ENCODE peak calls at places on chromosomes 5 and 9, in seven cellular contexts. E is IMR-90, Q is H9, Z is H1, K is mesenchymal stem cell, V is mesendoderm, I is trophoblast cell. F is an unnamed sample.

GRCh38 chr5:36607114-36607561 is 732 bp downstream of the SLC1A3 start:
- DNase-seq in Q (no peak), Z (no peak), V (peak), I (no peak), E (peak), K (peak), F (peak)

GRCh38 chr5:83662558-83662957 is 58.1 kb downstream of the HAPLN1 start:
- DNase-seq in V (no peak), I (no peak), E (no peak), Z (no peak), K (no peak), Q (no peak), F (no peak)

GRCh38 chr5:2017540-2018389 is 135.0 kb upstream of the IRX4 start:
- DNase-seq in Q (no peak), Z (peak), K (no peak), I (peak), V (peak), E (peak), F (peak)

GRCh38 chr5:95973793-95974325 is 12.2 kb upstream of the ELL2 start:
- DNase-seq in Q (no peak), Z (no peak), E (peak), V (peak), I (no peak), K (peak), F (no peak)

GRCh38 chr9:34554211-34555001 is 31.6 kb upstream of the ENHO start:
- DNase-seq in K (no peak), V (peak), I (no peak), Z (no peak), Q (no peak), E (no peak), F (no peak)

GRCh38 chr9:114691046-114691955 is 9.3 kb upstream of the TEX48 start:
- DNase-seq in K (peak), E (peak), I (no peak), V (no peak), Z (no peak), Q (no peak), F (no peak)

GRCh38 chr5:135489466-135490244 is 37.5 kb upstream of the TIFAB start:
- DNase-seq in I (no peak), E (no peak), Q (peak), Z (no peak), V (no peak), K (no peak), F (no peak)

GRCh38 chr9:81022177-81022576 is 667.2 kb downstream of the TLE1 start:
- DNase-seq in I (no peak), V (no peak), E (peak), Q (no peak), K (no peak), Z (no peak), F (no peak)

GRCh38 chr9:103714992-103715391 is 379.1 kb upstream of the SMC2 start:
- DNase-seq in Z (peak), V (peak), K (no peak), Q (peak), I (no peak), E (no peak), F (peak)

GRCh38 chr5:39137391-39138181 is 63.4 kb upstream of the RICTOR start:
- DNase-seq in E (no peak), I (no peak), Z (no peak), K (no peak), Q (peak), V (peak), F (no peak)

GRCh38 chr5:43658499-43658898 is 55.5 kb downstream of the NNT start:
- DNase-seq in Z (no peak), K (peak), I (no peak), E (peak), V (no peak), Q (no peak), F (no peak)

GRCh38 chr5:180636016-180636402 is 13.4 kb downstream of the FLT4 start:
- DNase-seq in Q (no peak), V (no peak), I (no peak), K (no peak), E (no peak), Z (no peak), F (no peak)

GRCh38 chr9:76773051-76773450 is 8.8 kb downstream of the PCA3 start:
- DNase-seq in V (no peak), E (no peak), Q (no peak), I (no peak), K (no peak), Z (no peak), F (no peak)

GRCh38 chr5:108249095-108249784 is 132.7 kb downstream of the FBXL17 start:
- DNase-seq in K (no peak), V (no peak), Q (no peak), Z (no peak), I (no peak), E (no peak), F (no peak)

GRCh38 chr5:66701244-66701643 is 105.1 kb downstream of the MAST4 start:
- DNase-seq in V (no peak), Z (no peak), E (no peak), K (no peak), I (no peak), Q (no peak), F (no peak)

GRCh38 chr5:139076117-139076516 is 122.1 kb downstream of the SIL1 start:
- DNase-seq in Q (no peak), K (no peak), V (no peak), I (no peak), Z (no peak), E (no peak), F (no peak)

GRCh38 chr5:2335727-2336515 is 415.6 kb downstream of the IRX2 start:
- DNase-seq in I (no peak), E (no peak), K (no peak), V (no peak), Q (no peak), Z (no peak), F (no peak)

GRCh38 chr5:149827501-149827990 is 97.4 kb downstream of the PPARGC1B start:
- DNase-seq in Z (no peak), K (no peak), I (peak), Q (no peak), E (no peak), V (no peak), F (no peak)

GRCh38 chr5:134527961-134528424 is 2.5 kb downstream of the JADE2 start:
- DNase-seq in Q (no peak), I (no peak), E (no peak), K (no peak), V (no peak), Z (no peak), F (no peak)

GRCh38 chr5:85334-85995 is 6.5 kb upstream of the PLEKHG4B start:
- DNase-seq in V (no peak), I (no peak), E (no peak), Z (no peak), Q (no peak), K (no peak), F (no peak)

GRCh38 chr9:93035821-93036351 is 22.6 kb upstream of the SUSD3 start:
- DNase-seq in Z (no peak), E (no peak), Q (no peak), K (no peak), I (no peak), V (no peak), F (no peak)

GRCh38 chr9:123261006-123261677 is 7.2 kb downstream of the STRBP start:
- DNase-seq in K (no peak), I (no peak), Z (no peak), V (no peak), Q (no peak), E (no peak), F (no peak)

GRCh38 chr9:28926311-28926710 is 1353.0 kb upstream of the C9orf72 start:
- DNase-seq in Q (no peak), V (no peak), E (no peak), Z (no peak), I (peak), K (no peak), F (no peak)

GRCh38 chr5:75620184-75620959 is 9.1 kb downstream of the ANKDD1B start:
- DNase-seq in K (no peak), Q (no peak), V (no peak), E (no peak), I (no peak), Z (no peak), F (no peak)

GRCh38 chr5:103461223-103461622 is 101.4 kb downstream of the NUDT12 start:
- DNase-seq in Q (no peak), Z (no peak), E (peak), K (peak), V (no peak), I (no peak), F (no peak)

GRCh38 chr9:137175345-137175961 is 3.6 kb upstream of the TMEM210 start:
- DNase-seq in V (no peak), Q (peak), I (no peak), K (no peak), E (no peak), Z (no peak), F (no peak)

GRCh38 chr9:111967621-111968020 is 71.0 kb downstream of the UGCG start:
- DNase-seq in I (no peak), V (no peak), Z (no peak), Q (no peak), E (no peak), K (no peak), F (no peak)

GRCh38 chr9:111963995-111964394 is 67.4 kb downstream of the UGCG start:
- DNase-seq in K (no peak), Q (no peak), I (no peak), V (no peak), Z (no peak), E (no peak), F (no peak)

GRCh38 chr9:111966851-111967250 is 70.2 kb downstream of the UGCG start:
- DNase-seq in I (peak), Z (no peak), Q (no peak), K (peak), E (peak), V (no peak), F (no peak)

GRCh38 chr9:111965566-111966019 is 69.0 kb downstream of the UGCG start:
- DNase-seq in Q (no peak), V (no peak), K (peak), E (peak), Z (no peak), I (peak), F (no peak)

GRCh38 chr9:111966324-111966723 is 69.7 kb downstream of the UGCG start:
- DNase-seq in I (peak), Z (no peak), K (no peak), Q (no peak), E (no peak), V (no peak), F (no peak)
- H4K8ac ChIP-seq in I (no peak), Z (no peak), K (no peak), Q (no peak), E (peak), V (no peak), F (no peak)

GRCh38 chr5:93953442-93953841 is 212.0 kb upstream of the POU5F2 start:
- DNase-seq in Z (no peak), Q (no peak), I (no peak), K (no peak), V (peak), E (no peak), F (no peak)
- H4K8ac ChIP-seq in Z (no peak), Q (no peak), I (no peak), K (no peak), V (no peak), E (no peak), F (no peak)

GRCh38 chr5:161369032-161369431 is 177.5 kb downstream of the GABRB2 start:
- DNase-seq in E (no peak), I (no peak), K (no peak), V (peak), Z (no peak), Q (no peak), F (no peak)
- H4K8ac ChIP-seq in E (no peak), I (no peak), K (no peak), V (no peak), Z (no peak), Q (no peak), F (no peak)

GRCh38 chr9:126591083-126591482 is 22.6 kb upstream of the LMX1B start:
- DNase-seq in E (peak), K (peak), Q (no peak), V (peak), I (no peak), Z (no peak), F (no peak)

GRCh38 chr9:126588491-126589168 is 25.1 kb upstream of the LMX1B start:
- DNase-seq in I (no peak), K (no peak), V (no peak), Q (no peak), E (no peak), Z (no peak), F (no peak)

GRCh38 chr9:126592461-126592860 is 21.3 kb upstream of the LMX1B start:
- DNase-seq in I (no peak), Q (no peak), V (no peak), Z (no peak), E (no peak), K (no peak), F (no peak)

GRCh38 chr9:126589349-126589748 is 24.4 kb upstream of the LMX1B start:
- DNase-seq in I (no peak), V (no peak), E (no peak), Q (no peak), K (no peak), Z (no peak), F (no peak)

DNA sequence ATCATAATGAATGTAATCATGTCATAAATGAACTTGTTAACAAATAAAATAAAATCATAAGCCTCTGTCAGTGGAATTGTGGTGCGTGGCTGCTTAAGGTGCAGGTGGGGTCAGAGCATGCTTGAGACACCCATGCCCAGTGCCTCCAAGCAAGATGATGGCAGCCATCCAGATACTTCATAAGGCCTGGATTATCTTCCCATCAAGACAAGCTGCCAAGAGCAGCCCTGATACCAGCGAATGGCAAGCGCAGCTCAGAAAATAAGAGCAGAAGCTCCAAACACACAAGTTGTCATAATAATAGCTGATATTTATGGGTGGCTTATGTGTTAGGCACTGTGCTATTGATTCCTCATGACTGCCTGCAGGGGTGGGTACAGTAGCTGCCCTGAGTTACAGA is 21.8 kb upstream of the LMX1B start:
- DNase-seq in V (no peak), I (no peak), E (no peak), Z (no peak), Q (no peak), K (no peak), F (no peak)
- H4K8ac ChIP-seq in V (no peak), I (no peak), E (no peak), Z (no peak), Q (no peak), K (no peak), F (no peak)

GRCh38 chr9:121373401-121373769 is 3.3 kb upstream of the STOM start:
- DNase-seq in Q (no peak), V (no peak), I (no peak), E (peak), K (no peak), Z (no peak), F (no peak)

GRCh38 chr9:121369595-121370265 is at the start of gene STOM:
- DNase-seq in E (peak), V (no peak), Q (no peak), K (peak), I (no peak), Z (no peak), F (no peak)

GRCh38 chr9:121372563-121373400 is 2.7 kb upstream of the STOM start:
- DNase-seq in Z (no peak), E (peak), Q (no peak), I (no peak), V (no peak), K (peak), F (no peak)

GRCh38 chr9:121371495-121371911 is 1.5 kb upstream of the STOM start:
- DNase-seq in E (no peak), K (no peak), I (no peak), Z (no peak), V (no peak), Q (no peak), F (no peak)

GRCh38 chr9:121372239-121372562 is 2.2 kb upstream of the STOM start:
- DNase-seq in K (no peak), Q (no peak), Z (no peak), E (no peak), V (no peak), I (no peak), F (no peak)
- H4K8ac ChIP-seq in K (peak), Q (no peak), Z (no peak), E (peak), V (no peak), I (no peak), F (no peak)

GRCh38 chr5:57034517-57034916 is 82.6 kb upstream of the MIER3 start:
- DNase-seq in E (no peak), V (no peak), Q (no peak), K (no peak), I (no peak), Z (no peak), F (no peak)

GRCh38 chr5:57033503-57033902 is 81.6 kb upstream of the MIER3 start:
- DNase-seq in V (no peak), E (no peak), Q (no peak), K (no peak), Z (no peak), I (no peak), F (no peak)

GRCh38 chr5:57037355-57037754 is 85.4 kb upstream of the MIER3 start:
- DNase-seq in V (peak), E (no peak), Q (peak), K (no peak), Z (peak), I (no peak), F (no peak)

GRCh38 chr5:57036621-57037160 is 84.8 kb upstream of the MIER3 start:
- DNase-seq in E (no peak), V (no peak), Z (no peak), I (no peak), Q (no peak), K (no peak), F (no peak)

DNA sequence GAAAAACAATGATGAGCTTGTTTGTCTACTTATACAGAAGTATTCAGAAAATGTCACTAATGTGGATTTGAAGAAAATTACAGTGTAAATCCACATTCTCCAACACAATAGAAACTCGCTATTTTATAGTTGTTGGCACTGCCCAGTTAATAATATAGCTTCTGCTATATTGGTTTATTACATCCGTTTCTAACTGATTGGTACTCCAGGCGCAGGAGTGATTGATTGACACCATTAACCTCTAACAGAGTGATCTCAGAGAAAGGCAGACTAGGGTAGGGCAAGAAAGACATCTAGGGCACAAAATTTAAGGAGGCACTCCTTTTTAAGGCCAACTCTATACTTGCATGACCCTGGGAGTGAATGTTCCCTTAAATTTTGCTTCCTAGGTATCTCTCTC is 84.0 kb upstream of the MIER3 start:
- DNase-seq in V (no peak), I (no peak), Z (no peak), Q (no peak), K (no peak), E (no peak), F (no peak)
- H4K8ac ChIP-seq in V (no peak), I (no peak), Z (no peak), Q (no peak), K (no peak), E (no peak), F (no peak)

GRCh38 chr9:84953252-84953773 is 283.8 kb downstream of the NTRK2 start:
- DNase-seq in Z (no peak), V (peak), E (no peak), Q (no peak), K (no peak), I (no peak), F (no peak)

GRCh38 chr9:84947412-84947972 is 278.0 kb downstream of the NTRK2 start:
- DNase-seq in E (no peak), Z (no peak), Q (no peak), K (no peak), V (no peak), I (peak), F (no peak)

GRCh38 chr9:84949258-84949657 is 279.7 kb downstream of the NTRK2 start:
- DNase-seq in E (no peak), K (no peak), V (no peak), Q (no peak), Z (no peak), I (no peak), F (no peak)

GRCh38 chr9:84950879-84951811 is 281.6 kb downstream of the NTRK2 start:
- DNase-seq in I (no peak), K (no peak), V (no peak), Z (no peak), E (no peak), Q (no peak), F (no peak)

DNA sequence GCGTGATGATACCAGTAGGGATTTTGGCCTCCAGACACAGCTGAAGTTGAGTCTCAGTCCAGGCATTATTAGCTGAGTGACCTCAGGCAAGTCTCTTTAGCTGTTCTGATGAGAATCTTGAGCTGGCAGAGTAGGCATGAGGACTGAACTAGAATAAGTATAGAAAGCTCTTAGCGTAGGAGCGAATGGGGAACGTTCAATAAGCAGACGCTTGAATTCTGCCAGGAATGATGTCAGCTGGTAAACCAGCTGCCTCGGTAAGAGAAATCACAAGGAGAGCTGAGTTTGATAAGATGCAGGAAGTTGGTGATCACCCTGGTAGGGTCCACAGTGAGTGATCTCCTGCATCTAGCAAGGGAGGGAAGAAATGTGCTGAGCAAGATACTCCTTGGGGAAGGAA is 280.4 kb downstream of the NTRK2 start:
- DNase-seq in I (no peak), V (no peak), E (no peak), Z (no peak), K (no peak), Q (no peak), F (no peak)
- H4K8ac ChIP-seq in I (no peak), V (no peak), E (no peak), Z (no peak), K (no peak), Q (no peak), F (no peak)

GRCh38 chr5:131605086-131605485 is 29.9 kb downstream of the RAPGEF6 start:
- DNase-seq in I (no peak), Z (no peak), K (no peak), E (no peak), Q (no peak), V (no peak), F (no peak)
- H4K8ac ChIP-seq in I (no peak), Z (no peak), K (no peak), E (no peak), Q (no peak), V (no peak), F (no peak)

F was measured in neuronal stem cell.